ENCODE peak calls at places on chromosome 22, in eight cellular contexts. P, T, B, O, F, A, W and H are unnamed samples.

GRCh38 chr22:44453441-44454112 is 44.5 kb downstream of the RTL6 start:
- DNase-seq in P (no peak), T (no peak), B (peak; percentile 34), O (no peak), F (no peak), A (no peak), W (no peak), H (no peak)

GRCh38 chr22:19870153-19871022 is 15.7 kb upstream of the GNB1L start:
- DNase-seq in P (peak; percentile 63), T (no peak), B (peak; percentile 42), O (no peak), F (no peak), A (peak; percentile 13), W (peak; percentile 20), H (no peak)

GRCh38 chr22:47355776-47356432 is 593.5 kb downstream of the TBC1D22A start:
- DNase-seq in P (no peak), T (no peak), B (peak; percentile 9), O (no peak), F (peak; percentile 9), A (no peak), W (no peak), H (no peak)

GRCh38 chr22:47784367-47784983 is 1022.0 kb downstream of the TBC1D22A start:
- DNase-seq in P (peak; percentile 38), T (no peak), B (no peak), O (no peak), F (no peak), A (no peak), W (no peak), H (no peak)

GRCh38 chr22:19745155-19746133 is 15.1 kb upstream of the TBX1 start:
- DNase-seq in P (no peak), T (peak; percentile 72), B (no peak), O (no peak), F (no peak), A (peak; percentile 91), W (no peak), H (no peak)

GRCh38 chr22:24208012-24208749 is 26.9 kb downstream of the SUSD2 start:
- DNase-seq in P (no peak), T (no peak), B (no peak), O (peak; percentile 85), F (peak; percentile 58), A (no peak), W (peak; percentile 80), H (no peak)

GRCh38 chr22:48429621-48430020 is 1398.1 kb downstream of the BRD1 start:
- DNase-seq in P (peak; percentile 47), T (no peak), B (no peak), O (no peak), F (no peak), A (no peak), W (no peak), H (no peak)

GRCh38 chr22:37560682-37561208 is 465 bp downstream of the CDC42EP1 start:
- DNase-seq in P (peak; percentile 91), T (peak; percentile 68), B (no peak), O (no peak), F (no peak), A (peak; percentile 64), W (peak; percentile 73), H (no peak)

GRCh38 chr22:44032126-44032730 is 8.1 kb downstream of the PARVB start:
- DNase-seq in P (peak; percentile 21), T (no peak), B (no peak), O (no peak), F (no peak), A (peak; percentile 29), W (no peak), H (no peak)

GRCh38 chr22:17672417-17672991 is 33.9 kb downstream of the BCL2L13 start:
- DNase-seq in P (no peak), T (no peak), B (no peak), O (no peak), F (no peak), A (no peak), W (no peak), H (no peak)

GRCh38 chr22:46622081-46622521 is 1.9 kb downstream of the GRAMD4 start:
- DNase-seq in P (no peak), T (no peak), B (no peak), O (no peak), F (no peak), A (peak; percentile 58), W (no peak), H (no peak)

GRCh38 chr22:17046949-17047348 is 37.9 kb upstream of the IL17RA start:
- DNase-seq in P (no peak), T (no peak), B (no peak), O (no peak), F (no peak), A (no peak), W (no peak), H (no peak)

GRCh38 chr22:45889539-45890350 is 87.2 kb downstream of the WNT7B start:
- DNase-seq in P (peak; percentile 75), T (no peak), B (no peak), O (no peak), F (no peak), A (peak; percentile 12), W (no peak), H (no peak)

GRCh38 chr22:37060801-37061610 is 9.5 kb downstream of the KCTD17 start:
- DNase-seq in P (no peak), T (no peak), B (no peak), O (no peak), F (no peak), A (no peak), W (no peak), H (peak; percentile 50)

GRCh38 chr22:19039448-19039780 is 82.8 kb downstream of the DGCR2 start:
- DNase-seq in P (peak; percentile 16), T (no peak), B (no peak), O (no peak), F (no peak), A (no peak), W (no peak), H (no peak)

GRCh38 chr22:27045103-27045940 is 387.9 kb downstream of the MIAT start:
- DNase-seq in P (no peak), T (peak; percentile 62), B (no peak), O (peak; percentile 23), F (no peak), A (no peak), W (no peak), H (no peak)

GRCh38 chr22:27605390-27605789 is 196.2 kb downstream of the MN1 start:
- DNase-seq in P (no peak), T (no peak), B (no peak), O (no peak), F (no peak), A (no peak), W (no peak), H (no peak)

GRCh38 chr22:23225724-23226496 is 45.6 kb downstream of the BCR start:
- DNase-seq in P (peak; percentile 91), T (no peak), B (peak; percentile 73), O (peak; percentile 24), F (peak; percentile 74), A (peak; percentile 71), W (peak; percentile 44), H (no peak)

GRCh38 chr22:34055525-34056200 is 135.4 kb upstream of the LARGE1 start:
- DNase-seq in P (no peak), T (peak; percentile 95), B (no peak), O (peak; percentile 7), F (peak; percentile 28), A (no peak), W (no peak), H (no peak)

GRCh38 chr22:19942071-19942885 is 660 bp upstream of the TXNRD2 start:
- DNase-seq in P (no peak), T (no peak), B (no peak), O (peak; percentile 18), F (no peak), A (no peak), W (no peak), H (no peak)

GRCh38 chr22:19568337-19569311 is 44.4 kb upstream of the CLDN5 start:
- DNase-seq in P (no peak), T (no peak), B (no peak), O (no peak), F (no peak), A (no peak), W (no peak), H (no peak)

GRCh38 chr22:12601870-12602779 is 2925.9 kb upstream of the OR11H1 start:
- DNase-seq in P (peak; percentile 80), T (no peak), B (no peak), O (no peak), F (peak; percentile 29), A (no peak), W (no peak), H (no peak)

GRCh38 chr22:48799227-48799970 is 1028.3 kb downstream of the BRD1 start:
- DNase-seq in P (no peak), T (no peak), B (no peak), O (no peak), F (no peak), A (no peak), W (no peak), H (no peak)

GRCh38 chr22:47422736-47423135 is 660.3 kb downstream of the TBC1D22A start:
- DNase-seq in P (peak; percentile 40), T (no peak), B (no peak), O (no peak), F (no peak), A (no peak), W (no peak), H (no peak)

GRCh38 chr22:17470880-17471500 is 92.3 kb upstream of the SLC25A18 start:
- DNase-seq in P (no peak), T (no peak), B (no peak), O (no peak), F (no peak), A (no peak), W (no peak), H (no peak)

DNA sequence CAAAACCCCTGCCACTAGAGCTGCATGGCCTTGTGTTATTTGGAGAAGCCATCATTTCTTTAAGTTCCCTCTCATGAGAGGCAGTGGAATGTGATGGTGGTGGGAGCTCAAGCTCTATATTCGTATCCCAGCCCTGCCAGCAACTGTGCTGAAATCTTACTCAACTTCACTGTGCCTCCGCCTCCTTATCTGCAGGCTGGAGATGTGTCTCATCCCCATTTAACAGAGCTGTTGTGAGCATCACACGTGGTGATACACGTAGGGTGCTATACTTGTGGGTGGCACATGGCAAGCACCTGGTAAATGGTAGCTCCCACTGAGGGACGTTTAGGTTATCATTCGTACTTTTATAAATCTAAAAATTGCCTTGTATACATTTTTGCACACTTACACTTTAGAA is 23.1 kb downstream of the TNRC6B start:
- DNase-seq in P (no peak), T (no peak), B (no peak), O (no peak), F (no peak), A (no peak), W (no peak), H (peak; percentile 64)
- H3K27ac ChIP-seq in P (no peak overlapping the region), T (no peak overlapping the region), B (no peak overlapping the region), O (no peak overlapping the region), F (no peak overlapping the region), A (no peak overlapping the region), W (no peak overlapping the region), H (no peak overlapping the region)

GRCh38 chr22:49948116-49948515 is 12.5 kb upstream of the PIM3 start:
- DNase-seq in P (no peak), T (no peak), B (no peak), O (no peak), F (peak; percentile 72), A (no peak), W (no peak), H (no peak)
- H3K27ac ChIP-seq in P (no peak overlapping the region), T (no peak overlapping the region), B (no peak overlapping the region), O (peak overlapping the region; percentile 91), F (peak overlapping the region; percentile 98), A (no peak overlapping the region), W (no peak overlapping the region), H (no peak overlapping the region)

GRCh38 chr22:32985899-32986772 is 72.0 kb downstream of the SYN3 start:
- DNase-seq in P (no peak), T (peak; percentile 92), B (no peak), O (peak; percentile 40), F (peak; percentile 58), A (peak; percentile 30), W (peak; percentile 85), H (no peak)
- H3K27ac ChIP-seq in P (no peak overlapping the region), T (peak overlapping the region; percentile 24), B (no peak overlapping the region), O (no peak overlapping the region), F (no peak overlapping the region), A (no peak overlapping the region), W (no peak overlapping the region), H (no peak overlapping the region)

GRCh38 chr22:29129644-29130201 is 56.9 kb downstream of the KREMEN1 start:
- DNase-seq in P (no peak), T (no peak), B (no peak), O (no peak), F (no peak), A (no peak), W (no peak), H (no peak)
- H3K27ac ChIP-seq in P (no peak overlapping the region), T (no peak overlapping the region), B (no peak overlapping the region), O (no peak overlapping the region), F (peak overlapping the region; percentile 52), A (peak overlapping the region; percentile 27), W (no peak overlapping the region), H (no peak overlapping the region)